ENCODE peak calls at places on chromosomes 2 and 18, in six cellular contexts. K, D, Y, J, R and G are unnamed samples.

GRCh38 chr2:114769991-114770390 is 327.6 kb downstream of the DPP10 start:
- DNase-seq in D (no peak), Y (no peak), J (no peak), R (no peak), K (no peak), G (no peak)

GRCh38 chr2:223586261-223586660 is 15.9 kb downstream of the SCG2 start:
- DNase-seq in Y (no peak), D (no peak), R (no peak), K (no peak), J (no peak), G (no peak)

GRCh38 chr2:120526997-120527945 is 181.3 kb downstream of the INHBB start:
- DNase-seq in R (no peak), D (no peak), K (no peak), J (no peak), Y (no peak), G (no peak)

GRCh38 chr2:79916285-79916684 is 388.3 kb downstream of the LRRTM1 start:
- DNase-seq in D (no peak), R (no peak), Y (no peak), K (no peak), J (no peak), G (no peak)

GRCh38 chr18:4599312-4599711 is 144.2 kb upstream of the DLGAP1 start:
- DNase-seq in R (no peak), K (no peak), J (no peak), D (no peak), Y (no peak), G (no peak)

GRCh38 chr2:62297642-62298010 is 101.7 kb downstream of the B3GNT2 start:
- DNase-seq in K (no peak), J (peak), Y (no peak), R (peak), D (no peak), G (no peak)

GRCh38 chr2:134780977-134781376 is 57.4 kb upstream of the ACMSD start:
- DNase-seq in D (no peak), J (no peak), Y (no peak), R (no peak), K (no peak), G (no peak)

GRCh38 chr18:312415-312814 is 44.6 kb upstream of the THOC1 start:
- DNase-seq in K (no peak), J (no peak), D (no peak), R (no peak), Y (no peak), G (no peak)

GRCh38 chr2:168801456-168801855 is 981 bp upstream of the NOSTRIN start:
- DNase-seq in Y (no peak), R (no peak), J (peak), D (no peak), K (no peak), G (no peak)

GRCh38 chr2:43459455-43459854 is 136.4 kb downstream of the THADA start:
- DNase-seq in Y (no peak), K (no peak), D (peak), R (peak), J (no peak), G (no peak)

GRCh38 chr2:174337337-174338154 is 2.8 kb downstream of the SP9 start:
- DNase-seq in Y (no peak), K (no peak), R (no peak), J (peak), D (peak), G (no peak)

GRCh38 chr2:174334278-174334715 is 457 bp upstream of the SP9 start:
- DNase-seq in R (no peak), Y (no peak), D (no peak), K (no peak), J (no peak), G (no peak)

GRCh38 chr2:174334781-174335604 is at the start of gene SP9:
- DNase-seq in Y (no peak), D (peak), J (peak), K (no peak), R (peak), G (no peak)

GRCh38 chr2:174336403-174337336 is 1.9 kb downstream of the SP9 start:
- DNase-seq in J (peak), R (peak), D (peak), K (peak), Y (no peak), G (no peak)

GRCh38 chr2:174335605-174336402 is 1.1 kb downstream of the SP9 start:
- DNase-seq in J (peak), Y (no peak), K (no peak), R (no peak), D (peak), G (no peak)
- TF ChIP-seq EZH2 in J (peak), Y (no peak), K (no peak), R (no peak), D (peak), G (no peak)

GRCh38 chr2:23008951-23009350 is 376.0 kb upstream of the KLHL29 start:
- DNase-seq in J (no peak), Y (no peak), D (no peak), K (no peak), R (no peak), G (no peak)

GRCh38 chr2:23012499-23012898 is 372.5 kb upstream of the KLHL29 start:
- DNase-seq in R (no peak), K (no peak), D (no peak), J (no peak), Y (no peak), G (no peak)

GRCh38 chr2:23007836-23008235 is 377.1 kb upstream of the KLHL29 start:
- DNase-seq in Y (no peak), K (no peak), R (no peak), D (no peak), J (no peak), G (no peak)

GRCh38 chr2:23005469-23005868 is 379.5 kb upstream of the KLHL29 start:
- DNase-seq in D (no peak), J (no peak), K (no peak), Y (no peak), R (no peak), G (no peak)

DNA sequence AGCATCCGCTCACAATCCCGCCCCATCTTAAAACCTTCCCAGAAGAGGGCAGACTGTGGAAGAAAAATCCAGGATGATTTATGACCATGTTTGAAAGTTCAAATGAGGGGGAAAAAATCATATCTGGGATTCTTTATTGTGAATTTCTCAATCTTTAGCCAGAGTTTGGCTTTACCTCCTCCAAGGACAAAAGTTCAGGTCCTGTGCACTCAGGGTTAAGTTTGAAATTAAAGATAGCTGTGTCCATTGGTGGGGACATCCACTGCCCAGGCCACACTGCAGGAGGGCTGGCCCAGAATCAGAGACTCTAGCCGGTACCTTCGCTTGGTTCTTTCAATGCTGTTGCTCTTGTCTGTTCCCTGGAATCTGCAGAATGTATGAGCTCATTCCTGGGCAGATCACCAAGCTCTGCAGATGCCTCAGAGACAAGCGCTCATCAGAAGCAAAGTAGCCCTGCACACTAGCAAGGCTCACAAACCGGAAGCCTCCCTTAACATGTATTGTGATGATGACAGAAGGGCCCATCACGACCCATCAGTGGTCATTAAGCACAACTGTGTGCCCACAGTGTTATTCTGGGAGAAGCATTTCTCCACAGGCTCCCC is 375.3 kb upstream of the KLHL29 start:
- DNase-seq in J (no peak), K (no peak), D (no peak), R (no peak), Y (no peak), G (no peak)
- TF ChIP-seq POLR2AphosphoS5 in J (no peak), K (no peak), D (no peak), R (no peak), Y (no peak), G (no peak)

GRCh38 chr2:19359021-19359357 is 566 bp upstream of the OSR1 start:
- DNase-seq in K (no peak), D (no peak), J (no peak), R (no peak), Y (no peak), G (no peak)

GRCh38 chr2:19356545-19357382 is 1.7 kb downstream of the OSR1 start:
- DNase-seq in K (no peak), Y (no peak), J (no peak), R (no peak), D (peak), G (no peak)

GRCh38 chr2:19359456-19359855 is 1.0 kb upstream of the OSR1 start:
- DNase-seq in K (no peak), J (no peak), R (no peak), Y (no peak), D (no peak), G (no peak)

GRCh38 chr2:19357383-19358241 is 811 bp downstream of the OSR1 start:
- DNase-seq in K (no peak), D (no peak), R (no peak), Y (no peak), J (no peak), G (no peak)

GRCh38 chr2:19358242-19359020 is at the start of gene OSR1:
- DNase-seq in J (no peak), Y (no peak), D (peak), K (no peak), R (peak), G (no peak)
- TF ChIP-seq EZH2 in J (no peak), Y (no peak), D (peak), K (no peak), R (no peak), G (no peak)

GRCh38 chr2:237574894-237575868 is 8.8 kb downstream of the PRLH start:
- DNase-seq in Y (no peak), D (no peak), R (no peak), J (no peak), K (peak), G (no peak)
- TF ChIP-seq POLR2AphosphoS5 in Y (no peak), D (no peak), R (no peak), J (no peak), K (peak), G (no peak)

DNA sequence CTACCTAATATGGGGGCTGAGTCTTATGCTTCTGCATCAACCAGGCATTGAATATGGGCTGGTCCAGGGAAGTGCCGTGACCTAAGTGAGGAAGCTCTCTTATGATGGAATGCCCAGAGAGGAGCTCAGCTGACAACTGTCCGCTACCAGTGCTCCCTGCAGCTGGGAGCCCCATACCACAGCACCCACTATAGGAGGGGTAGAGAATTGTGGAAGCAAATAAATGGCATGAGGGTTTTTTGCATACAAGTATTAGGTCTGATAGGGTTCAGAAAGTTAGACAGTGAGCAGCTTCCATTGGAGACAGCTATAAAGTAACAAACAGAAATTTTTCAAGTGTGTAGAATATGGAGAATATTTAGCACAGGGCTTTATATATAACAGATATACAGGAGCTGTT is 4.6 kb downstream of the TIMM21 start:
- DNase-seq in K (no peak), R (no peak), Y (no peak), D (no peak), J (no peak), G (no peak)
- TF ChIP-seq EZH2 in K (no peak), R (no peak), Y (no peak), D (no peak), J (no peak), G (no peak)

GRCh38 chr2:66495788-66496640 is 61.1 kb downstream of the MEIS1 start:
- DNase-seq in J (peak), R (peak), K (no peak), D (peak), Y (no peak), G (no peak)

GRCh38 chr2:66497706-66498596 is 63.0 kb downstream of the MEIS1 start:
- DNase-seq in Y (no peak), D (no peak), K (no peak), R (no peak), J (no peak), G (no peak)

GRCh38 chr2:66496680-66497420 is 61.9 kb downstream of the MEIS1 start:
- DNase-seq in K (no peak), J (no peak), D (no peak), Y (no peak), R (no peak), G (no peak)

GRCh38 chr2:66498597-66498910 is 63.6 kb downstream of the MEIS1 start:
- DNase-seq in D (no peak), R (no peak), K (no peak), J (no peak), Y (no peak), G (no peak)

DNA sequence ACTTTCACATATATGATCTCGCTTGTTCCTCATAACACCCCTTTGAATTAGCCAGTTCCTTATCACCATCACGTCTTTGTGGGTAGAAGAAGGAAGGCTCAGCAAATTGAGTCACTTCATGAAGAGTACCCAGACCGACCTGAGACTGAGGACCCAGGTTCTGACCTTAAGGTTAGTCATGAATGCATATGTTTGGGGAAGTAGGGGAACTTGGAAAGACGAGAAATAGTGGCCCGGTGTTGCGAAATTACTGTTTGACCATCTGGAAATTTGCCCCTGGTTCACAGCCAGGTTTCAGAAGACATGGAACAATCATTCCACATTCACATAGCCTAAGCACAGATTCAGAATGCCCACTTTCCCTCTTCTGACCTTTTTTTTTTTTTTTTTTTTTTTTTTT is 59.8 kb downstream of the MEIS1 start:
- DNase-seq in K (no peak), Y (no peak), R (peak), J (peak), D (no peak), G (no peak)
- TF ChIP-seq POLR2AphosphoS5 in K (no peak), Y (no peak), R (no peak), J (no peak), D (no peak), G (no peak)

GRCh38 chr2:33059452-33060156 is 112.9 kb downstream of the LTBP1 start:
- DNase-seq in D (no peak), J (no peak), R (no peak), Y (no peak), K (no peak), G (no peak)
- TF ChIP-seq EZH2 in D (no peak), J (no peak), R (no peak), Y (no peak), K (no peak), G (no peak)

GRCh38 chr2:241775223-241776177 is 1.1 kb upstream of the GAL3ST2 start:
- DNase-seq in Y (no peak), J (no peak), R (peak), K (no peak), D (no peak), G (no peak)

GRCh38 chr2:241777167-241777685 is 604 bp downstream of the GAL3ST2 start:
- DNase-seq in D (no peak), J (no peak), R (no peak), K (no peak), Y (no peak), G (no peak)

GRCh38 chr2:241777686-241778627 is 1.3 kb downstream of the GAL3ST2 start:
- DNase-seq in J (no peak), Y (no peak), K (no peak), D (no peak), R (no peak), G (no peak)

GRCh38 chr2:241774419-241775222 is 2.0 kb upstream of the GAL3ST2 start:
- DNase-seq in D (no peak), K (peak), Y (no peak), R (peak), J (no peak), G (no peak)

GRCh38 chr2:241776336-241777166 is at the start of gene GAL3ST2:
- DNase-seq in K (no peak), D (no peak), J (no peak), R (no peak), Y (no peak), G (no peak)
- TF ChIP-seq POLR2AphosphoS5 in K (no peak), D (no peak), J (no peak), R (no peak), Y (no peak), G (no peak)